ENCODE peak calls at places on chromosomes 12 and 14, in four cellular contexts. Y is mammary epithelial cell, L is H1, F is endodermal cell. X is an unnamed sample. For H3K4me1 and H3K9me3, the result is how much of the 10 kb centered on the place peaks cover.

GRCh38 chr12:80142640-80143039 is 43.3 kb downstream of the OTOGL start:
- DNase-seq in Y (peak), F (no peak), L (no peak), X (no peak)

GRCh38 chr14:72617391-72618011 is 276.4 kb downstream of the DPF3 start:
- DNase-seq in F (no peak), Y (peak), L (peak), X (no peak)

GRCh38 chr14:104528496-104528895 is 51.1 kb upstream of the C14orf180 start:
- DNase-seq in L (peak), F (peak), Y (no peak), X (peak)

GRCh38 chr14:27278341-27278740 is 680.5 kb upstream of the NOVA1 start:
- DNase-seq in L (no peak), F (no peak), Y (no peak), X (no peak)

GRCh38 chr12:91885851-91886250 is 259.8 kb downstream of the BTG1 start:
- DNase-seq in Y (no peak), L (no peak), F (no peak), X (no peak)

GRCh38 chr14:70919774-70920173 is 12.5 kb downstream of the PCNX1 start:
- DNase-seq in Y (no peak), F (no peak), L (no peak), X (no peak)

GRCh38 chr14:79971330-79971729 is 240.0 kb downstream of the DIO2 start:
- DNase-seq in F (no peak), L (no peak), Y (no peak), X (no peak)

GRCh38 chr12:58633479-58633878 is 286.8 kb downstream of the LRIG3 start:
- DNase-seq in F (no peak), L (no peak), Y (peak), X (no peak)

GRCh38 chr12:53963005-53963404 is 8.3 kb downstream of the HOXC12 start:
- DNase-seq in Y (no peak), L (no peak), F (no peak), X (no peak)

GRCh38 chr12:30863839-30864238 is 62.7 kb upstream of the TSPAN11 start:
- DNase-seq in Y (no peak), F (peak), L (peak), X (no peak)

GRCh38 chr12:80714055-80714454 is 2.7 kb upstream of the MYF5 start:
- DNase-seq in L (no peak), F (peak), Y (no peak), X (no peak)

GRCh38 chr14:99231850-99232401 is 40.1 kb downstream of the BCL11B start:
- DNase-seq in L (peak), Y (no peak), F (peak), X (no peak)

GRCh38 chr12:6854036-6854435 is 2.1 kb downstream of the USP5 start:
- DNase-seq in Y (no peak), L (no peak), F (no peak), X (peak)

DNA sequence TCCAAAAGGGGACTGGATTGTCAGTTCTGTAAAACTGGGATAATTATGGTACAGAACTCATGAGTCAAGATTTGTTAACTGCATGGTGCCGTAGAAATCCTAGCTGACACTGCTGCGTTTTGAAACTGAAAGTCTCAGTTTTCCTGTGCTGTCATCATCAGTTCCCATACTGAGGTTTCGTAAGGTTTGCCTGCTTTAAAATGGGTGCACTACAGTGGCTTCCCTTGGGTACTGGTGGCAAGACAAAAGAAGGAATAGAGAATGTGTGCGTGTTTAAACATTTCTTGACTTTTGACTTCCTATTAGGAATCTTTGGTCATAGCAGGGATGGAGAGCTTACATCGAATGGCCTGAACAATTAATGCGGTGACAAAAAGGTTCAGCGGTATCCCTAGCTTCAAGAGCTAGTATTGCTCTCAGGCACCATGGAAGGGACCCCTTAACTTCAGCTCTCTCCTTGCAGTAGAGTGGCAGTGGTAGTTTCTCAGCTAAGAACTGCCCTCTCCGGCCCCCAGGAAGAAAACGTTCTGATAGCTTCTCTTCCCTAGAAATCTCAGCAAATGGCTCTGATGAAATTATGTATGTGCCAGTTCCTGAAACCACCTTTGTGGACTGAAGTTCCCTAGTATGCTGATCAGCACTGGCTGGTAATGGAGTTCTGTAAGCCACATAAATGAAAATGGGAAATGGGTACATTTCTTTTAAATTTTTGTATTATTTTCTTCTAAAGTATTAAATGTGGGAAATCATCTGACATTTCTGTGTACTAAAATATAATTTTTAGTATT is 28.9 kb downstream of the ANO6 start:
- DNase-seq in Y (no peak), L (no peak), F (no peak), X (no peak)
- H3K4me1 ChIP-seq in Y (under half), L (under half), F (under half), X (under half)

DNA sequence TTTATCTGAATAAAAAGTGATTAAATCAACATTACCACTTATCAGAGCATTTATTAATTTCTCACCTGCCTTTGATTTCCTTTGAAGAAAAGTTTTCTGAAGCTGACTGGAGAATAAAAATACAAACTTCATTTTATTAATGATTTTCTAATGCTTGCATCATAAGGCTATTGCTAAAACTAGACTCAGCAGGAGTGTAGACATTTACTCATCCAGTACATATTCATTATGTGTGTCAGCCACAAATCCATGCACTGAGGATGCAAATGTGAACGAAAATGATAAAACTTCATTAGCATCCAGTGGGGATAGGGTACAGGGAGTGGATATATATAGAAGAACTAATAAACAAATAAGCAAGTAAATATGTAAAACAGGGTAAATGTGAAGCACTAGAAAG is 74.6 kb downstream of the SLCO1B3 start:
- DNase-seq in Y (no peak), F (no peak), L (no peak), X (no peak)
- H3K9me3 ChIP-seq in Y (under half), F (under half), L (under half), X (under half)

GRCh38 chr12:38905480-38906351 is at the start of gene CPNE8:
- DNase-seq in L (no peak), F (peak), Y (peak), X (peak)
- H3K9ac ChIP-seq in L (peak), F (peak), Y (peak), X (peak)

DNA sequence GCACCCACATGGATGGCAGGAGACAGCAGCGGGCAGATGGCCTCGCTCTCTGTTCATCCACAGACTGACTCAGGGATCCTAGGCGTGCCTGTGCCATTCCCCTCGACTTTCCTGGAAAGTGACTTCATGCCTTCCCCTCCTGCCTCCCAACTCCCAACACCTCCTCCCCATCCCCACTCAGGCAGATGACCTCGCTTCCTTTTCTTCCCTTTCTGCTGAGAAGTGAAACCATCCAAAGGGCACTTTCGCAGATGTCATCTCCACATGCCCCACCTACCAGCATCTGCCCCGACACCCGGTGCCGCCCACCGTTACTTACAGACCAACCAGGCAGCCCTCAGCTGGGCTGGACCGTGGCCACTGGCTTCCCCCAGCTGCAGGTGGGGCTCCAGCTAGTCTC is 29.6 kb downstream of the BEGAIN start:
- DNase-seq in Y (no peak), F (no peak), L (no peak), X (no peak)
- H3K4me1 ChIP-seq in Y (under half), F (under half), L (under half), X (under half)

GRCh38 chr12:12646483-12647072 is 34.9 kb downstream of the CREBL2 start:
- DNase-seq in L (no peak), F (no peak), Y (no peak), X (no peak)

GRCh38 chr12:12645485-12645884 is 33.8 kb downstream of the CREBL2 start:
- DNase-seq in L (no peak), F (peak), Y (no peak), X (no peak)

GRCh38 chr12:12648284-12648683 is 36.6 kb downstream of the CREBL2 start:
- DNase-seq in F (no peak), Y (no peak), L (no peak), X (no peak)

GRCh38 chr12:12651752-12652151 is 40.1 kb downstream of the CREBL2 start:
- DNase-seq in F (no peak), Y (no peak), L (no peak), X (no peak)

DNA sequence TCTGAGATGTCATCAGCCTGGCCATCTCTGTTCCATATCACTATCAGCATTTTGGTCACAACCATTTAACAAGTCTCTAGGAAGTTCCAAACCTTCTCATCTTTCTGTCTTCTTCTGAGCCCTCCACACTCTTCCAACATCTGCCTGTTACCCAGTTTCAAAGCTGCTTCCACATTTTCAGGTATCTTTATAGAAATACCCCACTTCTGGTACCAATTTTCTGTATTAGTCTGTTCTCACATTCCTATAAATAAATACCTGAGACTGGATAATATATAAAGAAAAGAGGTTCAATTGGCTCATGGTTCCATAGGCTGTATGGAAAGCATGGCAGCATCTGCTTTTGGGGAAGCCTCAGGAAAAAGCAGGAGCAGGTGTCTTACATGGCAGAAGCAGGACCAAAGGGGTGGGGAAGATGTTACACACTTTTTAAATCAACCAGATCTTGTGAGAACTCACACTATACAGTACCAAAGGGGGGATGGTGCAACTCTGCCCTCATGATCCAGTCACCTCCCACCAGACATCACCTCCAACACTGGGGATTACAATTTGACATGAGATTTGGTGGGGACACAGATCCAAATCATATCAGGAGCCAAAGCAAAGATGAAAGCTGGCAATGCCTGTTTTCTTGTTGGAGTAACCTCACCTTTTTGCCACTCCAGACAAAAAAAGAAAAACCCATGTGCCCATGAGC is 37.4 kb downstream of the CREBL2 start:
- DNase-seq in F (no peak), L (no peak), Y (no peak), X (no peak)
- H3K9me3 ChIP-seq in F (half or more), L (under half), Y (under half), X (under half)

DNA sequence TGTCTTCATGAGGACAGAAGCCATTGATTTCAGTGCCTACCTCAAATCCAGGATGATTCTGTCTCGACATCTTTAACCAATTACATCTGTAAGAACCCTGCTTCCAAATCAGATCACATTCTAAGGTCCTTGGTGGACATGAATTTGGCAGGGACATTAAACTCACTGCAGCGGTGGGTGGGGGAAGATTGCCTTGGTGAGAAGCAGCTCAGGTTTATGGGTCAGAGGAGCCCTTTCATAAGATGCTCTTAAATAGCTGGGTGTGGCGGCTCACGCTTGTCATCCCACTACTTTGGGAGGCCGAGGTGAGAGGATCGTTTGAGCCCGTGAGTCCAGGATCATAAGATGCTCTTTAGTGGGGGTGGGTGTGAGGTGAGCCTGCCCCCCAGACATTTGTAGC is 42.9 kb downstream of the ELK3 start:
- DNase-seq in F (no peak), Y (no peak), L (no peak), X (no peak)
- H3K9ac ChIP-seq in F (no peak), Y (peak), L (no peak), X (no peak)

GRCh38 chr12:2453807-2454177 is 341.0 kb upstream of the FKBP4 start:
- DNase-seq in L (no peak), F (no peak), Y (no peak), X (no peak)
- H3K4me1 ChIP-seq in L (under half), F (under half), Y (under half), X (under half)